ENCODE peak calls at places on chromosomes 12 and 14, in nine cellular contexts. J is AML-193; N is iris pigment epithelial cell; K is EL; A is NK-92 treated with Interleukin-12 subunit alpha and Interleukin-12 subunit beta, amount 100 ng/mL, for 24 hours; G is fibroblast of villous mesenchyme; P is hypothalamus; O is endothelial cell; U is C1 segment of cervical spinal cord. C is an unnamed sample.

GRCh38 chr14:55077691-55078151 is 26.3 kb downstream of the MAPK1IP1L start:
- DNase-seq in J (no peak), N (no peak), K (no peak), A (no peak), G (peak), P (no peak), O (no peak), U (no peak), C (peak)

GRCh38 chr14:76760331-76761197 is 704 bp upstream of the VASH1 start:
- DNase-seq in J (no peak), N (no peak), K (no peak), A (no peak), G (no peak), P (no peak), O (no peak), U (no peak), C (no peak)

GRCh38 chr14:32203928-32204357 is 874 bp upstream of the RNU6-8 start:
- DNase-seq in J (no peak), N (no peak), K (no peak), A (no peak), G (peak), P (peak), O (peak), U (no peak), C (peak)

GRCh38 chr14:21100931-21101330 is at the start of gene TMEM253:
- DNase-seq in J (no peak), N (no peak), K (no peak), A (no peak), G (no peak), P (no peak), O (no peak), U (no peak), C (no peak)

GRCh38 chr12:12499909-12500604 is 62.6 kb downstream of the DUSP16 start:
- DNase-seq in J (no peak), N (no peak), K (no peak), A (no peak), G (no peak), P (no peak), O (no peak), U (no peak), C (no peak)

GRCh38 chr14:91918159-91918883 is 29.2 kb downstream of the FBLN5 start:
- DNase-seq in J (no peak), N (peak), K (no peak), A (no peak), G (peak), P (no peak), O (no peak), U (no peak), C (peak)

GRCh38 chr12:57621497-57622292 is 10.5 kb downstream of the ARHGEF25 start:
- DNase-seq in J (no peak), N (no peak), K (peak), A (no peak), G (no peak), P (peak), O (peak), U (peak), C (peak)

GRCh38 chr12:124333724-124334123 is 38.8 kb downstream of the RFLNA start:
- DNase-seq in J (no peak), N (no peak), K (no peak), A (no peak), G (no peak), P (no peak), O (no peak), U (no peak), C (no peak)

C was measured in left kidney.